ENCODE peak calls at places on chromosomes 1 and 21, in eight cellular contexts. X is type B pancreatic cell, F is MM.1S, V is ovary, C is hepatocyte, M is fibroblast of mammary gland, N is BJ, O is left lung. S is an unnamed sample.

GRCh38 chr1:210688482-210689233 is 360.0 kb downstream of the HHAT start:
- DNase-seq in N (no peak), X (no peak), M (peak), O (no peak), V (no peak), C (no peak), F (no peak), S (no peak)

GRCh38 chr1:78229344-78229743 is 183.6 kb downstream of the GIPC2 start:
- DNase-seq in V (no peak), M (peak), N (peak), C (no peak), F (no peak), O (no peak), X (no peak), S (no peak)

GRCh38 chr1:30184393-30185141 is 538.8 kb downstream of the MATN1 start:
- DNase-seq in F (no peak), O (no peak), V (no peak), X (peak), M (no peak), N (no peak), C (no peak), S (no peak)

GRCh38 chr1:93353286-93353685 is 7.6 kb downstream of the DR1 start:
- DNase-seq in V (no peak), X (no peak), O (no peak), N (peak), M (peak), C (no peak), F (no peak), S (no peak)

GRCh38 chr1:209616366-209617046 is 33.0 kb downstream of the CAMK1G start:
- DNase-seq in O (no peak), C (no peak), V (no peak), F (no peak), N (no peak), X (no peak), M (no peak), S (peak)

GRCh38 chr1:231626951-231627614 is 493 bp downstream of the DISC1 start:
- DNase-seq in V (peak), F (no peak), N (no peak), X (peak), O (peak), M (no peak), C (peak), S (peak)

GRCh38 chr1:27356628-27357280 is 10.0 kb downstream of the MAP3K6 start:
- DNase-seq in F (no peak), V (no peak), N (no peak), O (no peak), C (no peak), M (no peak), X (no peak), S (no peak)

GRCh38 chr1:48250572-48250971 is 28.1 kb downstream of the SLC5A9 start:
- DNase-seq in X (no peak), O (no peak), N (no peak), F (no peak), M (no peak), C (peak), V (no peak), S (no peak)

GRCh38 chr1:116278541-116278866 is 94.5 kb upstream of the ATP1A1 start:
- DNase-seq in N (no peak), X (no peak), M (no peak), C (no peak), O (no peak), V (no peak), F (no peak), S (no peak)

GRCh38 chr1:234507089-234507488 is 28.1 kb upstream of the TARBP1 start:
- DNase-seq in M (no peak), X (no peak), N (no peak), O (no peak), F (no peak), V (no peak), C (no peak), S (no peak)

GRCh38 chr1:71577451-71578131 is 496.8 kb upstream of the ZRANB2 start:
- DNase-seq in N (no peak), F (no peak), V (no peak), C (no peak), X (no peak), O (no peak), M (no peak), S (no peak)

GRCh38 chr1:226882187-226882586 is 11.8 kb downstream of the PSEN2 start:
- DNase-seq in V (no peak), X (no peak), F (peak), O (peak), N (no peak), C (no peak), M (no peak), S (no peak)

GRCh38 chr1:209875510-209875909 is 47.7 kb downstream of the UTP25 start:
- DNase-seq in O (no peak), C (peak), F (no peak), X (no peak), V (no peak), N (no peak), M (peak), S (no peak)

GRCh38 chr1:217090073-217090911 is 367.1 kb upstream of the ESRRG start:
- DNase-seq in X (no peak), M (no peak), N (no peak), O (no peak), C (no peak), F (peak), V (no peak), S (no peak)

GRCh38 chr1:204417231-204417997 is 5.8 kb upstream of the PPP1R15B start:
- DNase-seq in C (peak), N (peak), V (peak), M (peak), X (peak), F (no peak), O (peak), S (no peak)

GRCh38 chr1:231053493-231054162 is 13.6 kb upstream of the FAM89A start:
- DNase-seq in O (peak), V (peak), F (peak), N (peak), M (peak), X (no peak), C (peak), S (no peak)

GRCh38 chr1:165369255-165369848 is 12.8 kb upstream of the LMX1A start:
- DNase-seq in N (no peak), X (peak), V (peak), M (peak), C (peak), O (peak), F (peak), S (peak)

GRCh38 chr1:160640359-160641123 is 6.3 kb downstream of the SLAMF1 start:
- DNase-seq in M (no peak), N (no peak), F (no peak), O (no peak), X (no peak), C (no peak), V (no peak), S (no peak)

GRCh38 chr1:117674521-117675400 is 68.9 kb downstream of the TENT5C start:
- DNase-seq in V (no peak), X (no peak), C (no peak), N (no peak), F (peak), M (peak), O (no peak), S (no peak)

GRCh38 chr1:24724345-24725208 is 20.7 kb upstream of the CLIC4 start:
- DNase-seq in O (no peak), C (peak), V (peak), X (no peak), N (no peak), F (no peak), M (peak), S (no peak)

GRCh38 chr21:45772180-45772579 is 128.7 kb downstream of the PCBP3 start:
- DNase-seq in M (no peak), C (no peak), F (no peak), N (no peak), X (no peak), O (no peak), V (no peak), S (no peak)

GRCh38 chr1:117553468-117553867 is 52.4 kb upstream of the TENT5C start:
- DNase-seq in N (no peak), F (no peak), V (no peak), X (no peak), C (no peak), O (no peak), M (no peak), S (no peak)

GRCh38 chr1:61135286-61135685 is 52.9 kb downstream of the NFIA start:
- DNase-seq in O (no peak), V (no peak), M (no peak), C (no peak), N (no peak), F (no peak), X (no peak), S (no peak)

GRCh38 chr1:86205741-86206140 is 49.2 kb upstream of the COL24A1 start:
- DNase-seq in M (no peak), F (no peak), O (no peak), X (no peak), N (no peak), C (no peak), V (no peak), S (no peak)

GRCh38 chr1:185401019-185401418 is 84.0 kb upstream of the IVNS1ABP start:
- DNase-seq in X (no peak), M (no peak), F (no peak), N (no peak), V (no peak), O (no peak), C (no peak), S (no peak)

GRCh38 chr1:154714638-154715037 is 106.7 kb upstream of the ADAR start:
- DNase-seq in F (no peak), N (no peak), O (peak), V (no peak), C (no peak), X (no peak), M (peak), S (no peak)

GRCh38 chr21:27359141-27359540 is 392.3 kb upstream of the ADAMTS5 start:
- DNase-seq in N (peak), O (no peak), C (no peak), M (peak), F (no peak), V (no peak), X (no peak), S (no peak)

GRCh38 chr1:193437785-193438184 is 251.4 kb upstream of the B3GALT2 start:
- DNase-seq in F (peak), X (no peak), C (no peak), N (no peak), V (no peak), O (no peak), M (no peak), S (no peak)

GRCh38 chr1:203996126-203996525 is 76.8 kb upstream of the SOX13 start:
- DNase-seq in X (no peak), C (no peak), O (no peak), V (no peak), M (no peak), N (no peak), F (no peak), S (no peak)

GRCh38 chr1:205533729-205534443 is 29.4 kb downstream of the CDK18 start:
- DNase-seq in M (no peak), F (no peak), V (peak), C (no peak), N (no peak), X (no peak), O (no peak), S (peak)

GRCh38 chr1:48023488-48023887 is 26.3 kb upstream of the TRABD2B start:
- DNase-seq in X (no peak), V (no peak), O (no peak), C (no peak), F (no peak), M (no peak), N (no peak), S (no peak)

GRCh38 chr1:184212649-184213314 is 161.3 kb downstream of the TSEN15 start:
- DNase-seq in N (peak), V (no peak), C (peak), O (peak), F (no peak), X (no peak), M (peak), S (no peak)

GRCh38 chr1:65423884-65424655 is 3.6 kb downstream of the LEPR start:
- DNase-seq in F (no peak), X (no peak), C (peak), O (no peak), M (peak), V (no peak), N (peak), S (no peak)

GRCh38 chr1:53329183-53329544 is 1.3 kb upstream of the LRP8 start:
- DNase-seq in F (no peak), M (no peak), O (peak), X (no peak), V (no peak), C (no peak), N (no peak), S (peak)

GRCh38 chr21:26958792-26959191 is 8.1 kb downstream of the ADAMTS5 start:
- DNase-seq in N (no peak), O (no peak), M (peak), X (no peak), V (no peak), C (no peak), F (no peak), S (no peak)

GRCh38 chr1:24996983-24997893 is 67.2 kb upstream of the RUNX3 start:
- DNase-seq in N (no peak), V (no peak), O (no peak), C (no peak), X (no peak), M (no peak), F (no peak), S (no peak)

GRCh38 chr1:214466759-214467585 is 84.4 kb downstream of the PTPN14 start:
- DNase-seq in O (peak), V (no peak), N (no peak), F (no peak), M (no peak), C (no peak), X (no peak), S (no peak)

GRCh38 chr1:206878456-206878855 is 13.0 kb downstream of the IL20 start:
- DNase-seq in O (no peak), V (no peak), C (no peak), F (peak), N (no peak), M (no peak), X (no peak), S (no peak)

GRCh38 chr1:46721204-46721603 is 2.3 kb upstream of the EFCAB14 start:
- DNase-seq in M (no peak), N (no peak), X (no peak), F (no peak), O (no peak), C (no peak), V (no peak), S (no peak)

GRCh38 chr1:46725736-46726108 is 6.8 kb upstream of the EFCAB14 start:
- DNase-seq in M (peak), V (no peak), C (peak), O (no peak), X (no peak), N (no peak), F (no peak), S (no peak)

GRCh38 chr1:46723901-46724300 is 5.0 kb upstream of the EFCAB14 start:
- DNase-seq in N (no peak), X (no peak), C (no peak), O (no peak), M (no peak), F (no peak), V (no peak), S (no peak)

GRCh38 chr1:46721806-46722205 is 2.9 kb upstream of the EFCAB14 start:
- DNase-seq in M (no peak), N (no peak), F (no peak), O (no peak), C (no peak), X (no peak), V (no peak), S (no peak)

DNA sequence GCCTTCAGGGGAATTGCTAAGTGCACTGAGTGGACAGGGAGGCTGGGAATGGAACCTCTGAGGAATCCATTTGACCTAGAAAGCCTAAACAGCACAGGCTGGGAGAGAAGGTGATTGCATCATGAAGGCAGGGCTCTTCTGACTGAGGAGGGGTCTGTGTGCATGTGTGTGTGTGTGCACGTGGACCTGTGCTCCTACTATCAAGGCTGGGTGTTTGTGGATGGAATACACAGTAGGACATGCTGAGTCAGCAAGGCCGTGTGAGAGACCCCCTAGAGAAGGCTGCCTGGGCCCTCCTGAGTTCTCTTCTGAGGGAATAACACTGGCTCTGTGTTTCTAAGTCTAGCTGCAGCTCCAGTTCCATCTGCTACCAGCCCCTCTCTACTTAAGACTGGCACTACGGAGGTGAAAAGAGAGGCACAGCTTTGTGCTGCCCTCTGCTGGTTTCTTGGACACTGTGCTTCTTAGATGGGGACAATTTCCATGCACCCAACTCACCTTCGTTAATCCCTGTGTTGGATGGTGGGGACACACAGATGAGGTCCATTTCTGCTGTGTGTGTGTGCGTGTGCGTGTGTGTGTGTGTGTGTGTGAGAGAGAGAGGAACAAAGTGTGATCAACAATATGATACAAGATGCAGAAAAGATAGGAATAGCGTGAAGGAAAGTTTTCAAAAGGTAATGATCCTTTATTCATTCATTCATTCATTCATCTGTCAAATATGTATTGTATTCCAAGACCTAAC is 6.2 kb upstream of the EFCAB14 start:
- DNase-seq in V (peak), C (peak), M (peak), F (peak), O (peak), N (peak), X (no peak), S (no peak)
- TF ChIP-seq CTCF in V (peak), C (peak), M (peak), F (peak), O (peak), N (peak), X (peak), S (peak)

GRCh38 chr1:171984262-171984661 is 143.0 kb downstream of the DNM3 start:
- DNase-seq in M (peak), X (no peak), C (no peak), N (no peak), V (no peak), O (no peak), F (no peak), S (no peak)

GRCh38 chr1:171983584-171983983 is 142.3 kb downstream of the DNM3 start:
- DNase-seq in F (peak), N (no peak), M (peak), C (peak), O (no peak), X (no peak), V (no peak), S (no peak)

GRCh38 chr1:171984850-171985485 is 143.7 kb downstream of the DNM3 start:
- DNase-seq in C (peak), O (no peak), F (peak), X (no peak), N (no peak), M (peak), V (no peak), S (no peak)

GRCh38 chr1:171988243-171988642 is 146.9 kb downstream of the DNM3 start:
- DNase-seq in N (no peak), V (no peak), F (no peak), M (no peak), X (no peak), O (no peak), C (no peak), S (no peak)

DNA sequence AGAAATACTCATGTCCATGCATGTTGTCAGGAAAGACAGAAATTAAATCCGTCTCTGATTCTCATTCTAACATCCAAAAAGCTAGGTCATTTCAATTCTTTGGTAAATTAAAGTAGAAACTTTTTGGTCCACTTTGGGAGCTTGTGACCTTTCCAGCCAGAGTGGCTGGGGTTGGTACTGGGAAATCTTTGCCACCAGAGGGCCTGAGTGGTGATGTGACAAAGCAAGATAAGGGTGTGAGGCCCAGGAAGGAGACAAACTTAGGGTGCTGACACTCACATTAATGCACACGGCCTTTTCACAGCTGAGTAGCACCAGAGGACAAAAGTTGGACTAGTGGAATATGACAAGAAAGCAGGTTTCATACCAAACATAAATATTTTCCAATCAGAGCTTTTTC is 144.3 kb downstream of the DNM3 start:
- DNase-seq in F (no peak), C (peak), N (no peak), O (no peak), X (no peak), M (no peak), V (no peak), S (no peak)
- TF ChIP-seq CTCF in F (peak), C (no peak), N (peak), O (no peak), X (peak), M (peak), V (no peak), S (peak)

GRCh38 chr1:9009438-9010366 is 16.5 kb downstream of the SLC2A7 start:
- DNase-seq in O (no peak), C (peak), N (no peak), V (peak), F (peak), M (peak), X (no peak), S (no peak)
- TF ChIP-seq CTCF in O (peak), C (peak), N (peak), V (peak), F (peak), M (peak), X (peak), S (peak)

DNA sequence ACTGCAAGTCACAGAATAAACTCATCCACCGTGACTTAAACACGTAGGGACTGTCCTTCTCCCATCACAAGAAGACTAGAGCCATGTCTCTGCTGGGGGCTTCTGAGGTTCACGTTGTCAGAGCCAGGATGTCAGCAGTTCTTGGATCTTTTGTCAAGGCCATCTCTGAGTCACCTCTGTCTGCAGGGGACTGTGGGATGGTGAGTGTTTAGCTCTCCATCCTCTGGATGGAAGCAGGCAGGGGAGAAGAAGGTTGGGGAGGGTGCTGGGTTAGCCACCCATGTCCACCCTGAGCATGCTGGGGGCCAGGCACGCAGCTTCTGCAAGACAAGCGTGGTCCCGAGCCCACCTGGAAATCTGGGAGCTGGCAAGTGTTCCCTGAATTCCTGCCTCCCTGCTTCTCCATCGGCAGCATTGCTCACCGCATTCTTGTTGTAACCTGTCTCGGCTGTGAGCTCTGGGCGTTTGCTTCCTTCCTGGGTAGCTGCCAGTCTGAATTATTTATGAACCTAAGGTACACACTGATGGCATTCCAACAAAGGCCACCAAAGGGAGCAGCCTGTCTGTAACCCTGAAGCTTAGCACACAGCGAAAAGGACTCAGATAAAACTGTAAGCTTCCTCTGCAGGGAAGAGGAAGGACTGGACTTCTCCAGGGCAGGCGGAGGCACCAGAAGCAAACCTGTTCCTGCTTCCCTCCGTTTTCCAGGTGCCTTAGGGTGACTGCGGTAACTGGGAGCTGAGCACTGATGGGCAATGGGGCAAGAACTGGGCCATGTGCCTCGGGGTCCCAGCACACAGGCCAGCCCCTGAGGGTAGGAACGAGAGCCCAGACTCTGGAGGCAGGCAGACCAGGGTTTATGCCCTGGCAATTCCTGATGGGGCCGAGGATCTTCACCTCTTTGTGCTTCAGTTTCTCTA is 88.6 kb downstream of the RIPK4 start:
- DNase-seq in N (no peak), X (no peak), V (no peak), C (peak), O (peak), M (no peak), F (no peak), S (peak)
- TF ChIP-seq CTCF in N (no peak), X (no peak), V (no peak), C (no peak), O (no peak), M (no peak), F (no peak), S (no peak)